ENCODE peak calls at places on chromosomes 2 and 18, in seven cellular contexts. E, G, L, D, O, V and F are unnamed samples.

GRCh38 chr2:95292623-95293260 is 4.4 kb upstream of the KCNIP3 start:
- DNase-seq in E (no peak), G (peak; percentile 58), L (no peak), D (no peak), O (no peak), V (no peak), F (no peak)

GRCh38 chr2:56232912-56233311 is 49.1 kb downstream of the CCDC85A start:
- DNase-seq in E (no peak), G (no peak), L (no peak), D (no peak), O (no peak), V (no peak), F (no peak)

GRCh38 chr2:40169430-40169829 is 282.5 kb downstream of the SLC8A1 start:
- DNase-seq in E (no peak), G (no peak), L (no peak), D (no peak), O (no peak), V (no peak), F (no peak)

GRCh38 chr2:55112229-55113016 is 62.2 kb upstream of the RTN4 start:
- DNase-seq in E (peak; percentile 61), G (peak; percentile 44), L (no peak), D (no peak), O (peak; percentile 96), V (no peak), F (no peak)

GRCh38 chr2:180195847-180196246 is 188.8 kb upstream of the CWC22 start:
- DNase-seq in E (no peak), G (no peak), L (no peak), D (no peak), O (no peak), V (no peak), F (no peak)

GRCh38 chr18:9609190-9609589 is 5.2 kb downstream of the PPP4R1 start:
- DNase-seq in E (no peak), G (no peak), L (no peak), D (no peak), O (no peak), V (no peak), F (no peak)

GRCh38 chr2:159963700-159964099 is 98.7 kb downstream of the PLA2R1 start:
- DNase-seq in E (no peak), G (no peak), L (no peak), D (peak; percentile 78), O (no peak), V (no peak), F (no peak)

GRCh38 chr2:746697-747096 is 69.5 kb upstream of the TMEM18 start:
- DNase-seq in E (no peak), G (no peak), L (no peak), D (no peak), O (no peak), V (no peak), F (no peak)

GRCh38 chr2:67213677-67214402 is 183.3 kb upstream of the ETAA1 start:
- DNase-seq in E (no peak), G (no peak), L (no peak), D (no peak), O (no peak), V (no peak), F (no peak)
- H3K27ac ChIP-seq in E (no peak overlapping the region), G (peak overlapping the region; percentile 87), L (no peak overlapping the region), D (no peak overlapping the region), O (peak overlapping the region; percentile 65), V (no peak overlapping the region), F (no peak overlapping the region)

GRCh38 chr2:33322607-33323006 is 153.8 kb upstream of the RASGRP3 start:
- DNase-seq in E (no peak), G (no peak), L (no peak), D (no peak), O (no peak), V (no peak), F (no peak)
- H3K4me1 ChIP-seq in E (peaks cover 23% of the 10 kb centered on the region), G (peaks cover 7% of the 10 kb centered on the region), L (no peaks in the 10 kb centered on the region), D (peaks cover 8% of the 10 kb centered on the region), O (peaks cover 17% of the 10 kb centered on the region), V (no peaks in the 10 kb centered on the region), F (peaks cover 8% of the 10 kb centered on the region)

DNA sequence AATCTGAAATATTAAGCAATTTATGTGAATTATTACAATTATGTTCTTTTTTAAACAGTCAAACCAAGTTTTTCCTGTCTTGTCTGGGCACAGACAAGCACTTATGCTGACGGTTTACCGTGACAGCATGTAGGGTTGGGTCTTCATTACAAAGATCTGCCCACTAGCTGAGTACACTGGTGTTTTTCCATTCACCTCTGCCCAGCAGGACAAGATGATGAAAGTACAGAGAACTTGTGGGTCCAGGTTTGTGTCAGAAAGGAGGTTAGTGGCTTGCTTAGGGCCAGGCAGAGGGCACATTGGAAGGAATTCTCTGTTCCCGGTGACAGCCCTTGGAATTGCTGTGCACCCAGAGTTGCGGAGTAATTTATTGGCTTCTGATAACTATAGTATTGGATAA is 14.0 kb downstream of the NABP1 start:
- DNase-seq in E (no peak), G (no peak), L (no peak), D (no peak), O (no peak), V (no peak), F (no peak)
- TF ChIP-seq POLR2A in E (no peak), G (no peak), L (no peak), D (no peak), O (no peak), V (no peak), F (no peak)

DNA sequence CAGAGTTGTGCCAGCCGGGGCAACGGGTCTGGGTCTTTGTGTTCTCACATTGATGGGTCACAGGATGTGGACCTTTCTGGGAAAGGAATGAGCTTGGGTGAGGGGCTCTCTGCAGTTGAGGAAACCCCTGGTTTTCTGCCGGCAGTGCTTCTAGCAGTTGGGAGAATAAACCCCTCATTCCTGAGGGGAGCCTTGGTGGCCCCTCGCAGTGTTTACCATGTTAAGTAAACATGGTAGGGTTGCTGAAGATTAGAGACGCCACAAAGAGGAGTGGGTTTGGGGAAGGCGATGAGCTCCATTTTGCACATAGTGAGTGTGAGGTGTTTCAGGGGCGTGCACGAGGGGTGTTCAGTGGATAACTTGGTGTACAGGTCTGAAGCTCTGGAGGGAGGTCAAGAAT is 27.7 kb upstream of the PUM2 start:
- DNase-seq in E (no peak), G (no peak), L (no peak), D (no peak), O (peak; percentile 56), V (no peak), F (no peak)
- H3K27ac ChIP-seq in E (peak overlapping the region; percentile 50), G (no peak overlapping the region), L (no peak overlapping the region), D (no peak overlapping the region), O (peak overlapping the region; percentile 74), V (no peak overlapping the region), F (no peak overlapping the region)

DNA sequence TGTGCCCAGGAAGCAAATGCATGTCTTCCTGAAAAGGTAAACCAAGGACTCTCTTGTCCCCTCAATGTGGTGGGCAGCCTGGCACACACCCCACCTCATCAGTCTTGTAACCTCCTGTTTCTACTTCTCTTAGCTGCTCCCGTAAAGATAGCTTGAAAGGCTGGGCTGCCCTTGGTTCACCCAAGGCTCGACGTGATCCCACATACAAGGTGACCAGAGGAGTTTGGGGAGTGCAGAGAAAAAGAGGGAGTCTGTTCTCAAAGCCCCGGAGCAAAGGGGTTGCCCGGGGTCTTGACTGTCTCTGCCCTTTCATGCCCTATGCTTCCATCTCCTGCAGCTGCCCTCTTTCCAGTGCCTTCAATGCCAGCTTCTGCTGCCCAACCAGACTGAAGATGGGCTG is 18.3 kb upstream of the FOSL2 start:
- DNase-seq in E (no peak), G (no peak), L (no peak), D (no peak), O (no peak), V (no peak), F (no peak)
- H3K4me1 ChIP-seq in E (no peaks in the 10 kb centered on the region), G (peaks cover 11% of the 10 kb centered on the region), L (peaks cover 20% of the 10 kb centered on the region), D (no peaks in the 10 kb centered on the region), O (no peaks in the 10 kb centered on the region), V (peaks cover 23% of the 10 kb centered on the region), F (peaks cover 19% of the 10 kb centered on the region)